ENCODE peak calls at places on chromosomes 12 and 14, in six cellular contexts. V, C, H, L, G and Y are unnamed samples.

GRCh38 chr14:49880267-49881064 is 12.4 kb upstream of the ARF6 start:
- DNase-seq in L (no peak), G (no peak), V (no peak), H (no peak), C (no peak), Y (no peak)

GRCh38 chr14:65958664-65959562 is 527.3 kb upstream of the CCDC196 start:
- DNase-seq in V (no peak), G (no peak), L (peak), H (peak), C (no peak), Y (no peak)

GRCh38 chr12:95877622-95878021 is 18.9 kb downstream of the SNRPF start:
- DNase-seq in L (no peak), G (no peak), C (no peak), V (no peak), H (no peak), Y (no peak)

GRCh38 chr12:57852195-57852594 is 5.7 kb upstream of the CTDSP2 start:
- DNase-seq in C (peak), H (no peak), L (no peak), V (peak), G (no peak), Y (no peak)

GRCh38 chr12:93484315-93484981 is 17.1 kb downstream of the MRPL42 start:
- DNase-seq in L (no peak), H (peak), V (no peak), C (no peak), G (no peak), Y (no peak)

GRCh38 chr14:85093631-85094330 is 436.2 kb upstream of the FLRT2 start:
- DNase-seq in C (no peak), V (no peak), L (no peak), H (no peak), G (no peak), Y (no peak)

GRCh38 chr12:48681738-48682532 is at the start of gene KANSL2:
- DNase-seq in H (peak), G (peak), L (peak), V (peak), C (peak), Y (peak)

GRCh38 chr12:13437541-13437940 is 241.0 kb downstream of the EMP1 start:
- DNase-seq in G (no peak), H (no peak), C (no peak), V (no peak), L (no peak), Y (no peak)

GRCh38 chr14:64704145-64704742 is at the start of gene PLEKHG3:
- DNase-seq in G (peak), V (peak), H (peak), L (peak), C (peak), Y (peak)

GRCh38 chr12:103588680-103589079 is 1.6 kb downstream of the STAB2 start:
- DNase-seq in V (no peak), C (no peak), G (no peak), H (no peak), L (no peak), Y (no peak)

GRCh38 chr12:47832263-47832933 is 12.7 kb upstream of the HDAC7 start:
- DNase-seq in V (no peak), G (no peak), L (peak), C (no peak), H (no peak), Y (no peak)

GRCh38 chr12:389138-390096 is at the start of gene KDM5A:
- DNase-seq in H (peak), V (peak), L (peak), G (peak), C (peak), Y (peak)

GRCh38 chr12:85516667-85517325 is 236.8 kb downstream of the ALX1 start:
- DNase-seq in G (no peak), C (no peak), H (no peak), V (no peak), L (no peak), Y (no peak)

GRCh38 chr12:25744334-25744733 is 191.3 kb upstream of the LMNTD1 start:
- DNase-seq in H (no peak), L (no peak), V (no peak), C (no peak), G (no peak), Y (no peak)

GRCh38 chr14:32028599-32028998 is 48.5 kb upstream of the ARHGAP5 start:
- DNase-seq in H (no peak), L (no peak), G (no peak), V (no peak), C (no peak), Y (no peak)

GRCh38 chr12:113227169-113227568 is 5.9 kb downstream of the TPCN1 start:
- DNase-seq in C (peak), V (peak), G (no peak), H (no peak), L (no peak), Y (no peak)

GRCh38 chr12:100716949-100717732 is 77.4 kb upstream of the ANO4 start:
- DNase-seq in C (no peak), L (no peak), H (no peak), G (peak), V (no peak), Y (peak)

GRCh38 chr12:112112423-112113132 is 4.0 kb upstream of the NAA25 start:
- DNase-seq in C (no peak), V (no peak), G (no peak), H (peak), L (no peak), Y (no peak)

GRCh38 chr12:114902665-114903393 is 218.9 kb upstream of the TBX3 start:
- DNase-seq in V (no peak), H (peak), C (no peak), L (no peak), G (no peak), Y (no peak)

GRCh38 chr14:67510836-67511235 is 22.3 kb upstream of the PLEKHH1 start:
- DNase-seq in L (no peak), H (no peak), G (no peak), V (no peak), C (no peak), Y (no peak)

GRCh38 chr12:44377443-44378160 is 498.5 kb downstream of the NELL2 start:
- DNase-seq in V (no peak), H (no peak), L (no peak), C (no peak), G (no peak), Y (no peak)

GRCh38 chr12:126182619-126183236 is 1117.5 kb downstream of the AACS start:
- DNase-seq in L (no peak), C (no peak), G (no peak), V (no peak), H (no peak), Y (no peak)

GRCh38 chr12:18103624-18104023 is 13.6 kb upstream of the RERGL start:
- DNase-seq in C (no peak), L (no peak), H (no peak), V (no peak), G (no peak), Y (no peak)

GRCh38 chr12:106282457-106283097 is 20.0 kb upstream of the TCP11L2 start:
- DNase-seq in L (peak), G (peak), V (no peak), H (peak), C (peak), Y (peak)

GRCh38 chr12:57735952-57736742 is 2.4 kb downstream of the AGAP2 start:
- DNase-seq in G (peak), H (peak), V (peak), C (peak), L (no peak), Y (no peak)

GRCh38 chr12:113276946-113277500 is 55.8 kb downstream of the TPCN1 start:
- DNase-seq in G (no peak), L (no peak), V (no peak), H (no peak), C (peak), Y (no peak)

GRCh38 chr12:601976-602699 is 61.1 kb downstream of the NINJ2 start:
- DNase-seq in V (no peak), H (no peak), C (no peak), L (no peak), G (no peak), Y (no peak)

GRCh38 chr14:105069887-105070759 is 4.9 kb upstream of the GPR132 start:
- DNase-seq in H (no peak), G (no peak), L (peak), V (peak), C (peak), Y (no peak)

GRCh38 chr14:54147758-54148157 is 191.1 kb upstream of the BMP4 start:
- DNase-seq in L (no peak), H (no peak), V (no peak), G (no peak), C (no peak), Y (no peak)

GRCh38 chr14:85471744-85472143 is 58.2 kb upstream of the FLRT2 start:
- DNase-seq in V (no peak), C (no peak), H (peak), L (no peak), G (no peak), Y (no peak)

GRCh38 chr12:1915082-1915968 is 3.1 kb downstream of the CACNA2D4 start:
- DNase-seq in V (no peak), G (no peak), L (peak), H (no peak), C (no peak), Y (no peak)

GRCh38 chr12:22986997-22987396 is 362.0 kb downstream of the ETNK1 start:
- DNase-seq in H (no peak), G (no peak), L (no peak), C (no peak), V (no peak), Y (no peak)

GRCh38 chr12:84159245-84159644 is 753.4 kb downstream of the SLC6A15 start:
- DNase-seq in H (no peak), G (no peak), V (no peak), L (no peak), C (no peak), Y (no peak)

GRCh38 chr12:5395443-5396401 is 36.2 kb upstream of the NTF3 start:
- DNase-seq in C (no peak), V (no peak), G (no peak), H (no peak), L (no peak), Y (no peak)

GRCh38 chr12:2410490-2410889 is 357.7 kb downstream of the CACNA1C start:
- DNase-seq in C (no peak), V (no peak), H (no peak), G (no peak), L (no peak), Y (no peak)

GRCh38 chr12:119956047-119956446 is 33.0 kb upstream of the BICDL1 start:
- DNase-seq in H (peak), G (no peak), L (no peak), C (no peak), V (no peak), Y (no peak)
- TF ChIP-seq CTCF in H (no peak), G (no peak), L (no peak), C (no peak), V (no peak), Y (no peak)

GRCh38 chr12:120649442-120650248 is 9.2 kb downstream of the CABP1 start:
- DNase-seq in C (peak), L (no peak), H (no peak), G (peak), V (no peak), Y (no peak)
- TF ChIP-seq CTCF in C (peak), L (no peak), H (no peak), G (no peak), V (peak), Y (no peak)

DNA sequence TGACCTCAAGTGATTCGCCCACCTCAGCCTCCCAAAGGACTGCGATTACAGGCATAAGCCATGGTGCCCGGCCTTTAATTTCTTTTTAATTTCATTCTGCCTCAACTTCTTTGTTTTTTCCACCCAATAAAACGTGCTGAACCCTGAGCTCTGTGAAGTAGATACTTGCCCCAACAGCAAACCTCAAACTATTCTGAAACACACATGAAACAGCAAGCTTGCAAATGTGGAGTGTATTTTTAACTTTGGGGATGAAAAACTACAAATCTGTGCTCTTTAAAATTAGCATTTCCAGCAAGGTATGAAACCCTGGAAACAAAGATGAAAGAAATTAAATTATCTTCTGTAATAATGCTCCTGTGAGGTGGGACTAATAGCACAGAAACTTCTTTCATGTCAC is 246.6 kb downstream of the ANO6 start:
- DNase-seq in H (no peak), G (no peak), L (no peak), C (no peak), V (no peak), Y (no peak)
- TF ChIP-seq CTCF in H (no peak), G (no peak), L (no peak), C (no peak), V (no peak), Y (no peak)

GRCh38 chr14:89388853-89389252 is 28.2 kb downstream of the FOXN3 start:
- DNase-seq in L (no peak), G (no peak), V (no peak), H (no peak), C (no peak), Y (no peak)
- TF ChIP-seq CTCF in L (no peak), G (no peak), V (peak), H (no peak), C (peak), Y (no peak)

DNA sequence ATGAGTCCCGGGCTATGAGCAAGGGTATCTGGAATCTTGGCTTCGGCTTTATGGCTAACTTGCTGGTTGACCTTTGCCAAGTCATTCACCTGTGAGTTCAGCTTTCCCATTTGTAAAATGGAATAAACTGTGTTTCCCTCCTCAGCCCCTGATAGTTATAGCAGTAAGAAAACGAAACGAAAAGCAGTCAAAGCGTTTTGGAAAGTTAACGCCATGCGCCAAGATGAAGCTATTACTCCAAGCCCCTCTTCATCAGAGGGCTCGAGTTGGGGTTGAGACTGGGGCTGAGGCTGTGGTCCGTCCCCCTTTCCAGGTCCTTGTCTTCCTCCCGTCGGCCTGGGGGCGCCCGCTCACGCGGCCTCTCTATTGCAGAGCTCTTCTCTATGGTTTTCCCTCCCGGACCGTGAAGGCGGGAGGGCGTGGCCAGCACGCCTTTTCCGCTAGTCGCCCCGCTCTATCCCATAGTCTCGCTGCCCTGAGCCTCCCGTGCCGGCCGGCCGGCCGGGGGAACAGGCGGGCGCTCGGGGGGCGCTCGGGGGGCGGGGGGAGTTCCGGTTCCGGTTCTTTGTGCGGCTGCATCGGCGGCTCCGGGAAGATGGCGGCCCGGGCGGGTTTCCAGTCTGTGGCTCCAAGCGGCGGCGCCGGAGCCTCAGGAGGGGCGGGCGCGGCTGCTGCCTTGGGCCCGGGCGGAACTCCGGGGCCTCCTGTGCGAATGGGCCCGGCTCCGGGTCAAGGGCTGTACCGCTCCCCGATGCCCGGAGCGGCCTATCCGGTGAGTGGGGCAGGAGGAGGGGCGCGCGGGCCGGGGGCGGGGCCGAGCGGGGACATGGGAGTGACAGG is at the start of gene SMARCD1:
- DNase-seq in C (peak), V (peak), L (peak), G (peak), H (peak), Y (peak)
- TF ChIP-seq CTCF in C (peak), V (peak), L (peak), G (no peak), H (peak), Y (peak)

DNA sequence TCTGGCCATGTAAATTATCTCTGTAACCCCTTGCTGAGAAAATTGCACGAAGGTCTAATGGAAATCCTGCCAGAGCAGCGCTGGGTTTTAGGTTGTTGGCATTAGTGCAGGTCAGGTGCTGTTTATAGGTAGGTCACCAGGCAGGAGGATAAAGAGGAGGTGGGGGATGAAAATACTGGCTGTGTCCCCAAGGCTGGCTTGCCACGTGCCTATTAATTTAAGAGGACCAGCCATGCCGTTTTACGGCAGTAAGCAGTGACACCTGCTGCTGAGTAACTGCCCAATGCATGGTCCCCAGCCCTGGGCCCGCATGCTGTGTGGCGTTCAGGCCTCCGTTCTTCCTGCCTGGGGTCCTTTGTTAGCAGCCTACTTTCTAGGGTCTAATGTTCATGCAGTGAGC is 67.2 kb downstream of the WDR20 start:
- DNase-seq in H (no peak), G (no peak), L (no peak), C (no peak), V (no peak), Y (no peak)
- TF ChIP-seq CTCF in H (no peak), G (no peak), L (no peak), C (no peak), V (no peak), Y (peak)

GRCh38 chr12:125065021-125065752 is at the start of gene AACS:
- DNase-seq in H (peak), V (peak), C (peak), G (peak), L (peak), Y (peak)
- TF ChIP-seq CTCF in H (no peak), V (no peak), C (no peak), G (no peak), L (no peak), Y (no peak)

DNA sequence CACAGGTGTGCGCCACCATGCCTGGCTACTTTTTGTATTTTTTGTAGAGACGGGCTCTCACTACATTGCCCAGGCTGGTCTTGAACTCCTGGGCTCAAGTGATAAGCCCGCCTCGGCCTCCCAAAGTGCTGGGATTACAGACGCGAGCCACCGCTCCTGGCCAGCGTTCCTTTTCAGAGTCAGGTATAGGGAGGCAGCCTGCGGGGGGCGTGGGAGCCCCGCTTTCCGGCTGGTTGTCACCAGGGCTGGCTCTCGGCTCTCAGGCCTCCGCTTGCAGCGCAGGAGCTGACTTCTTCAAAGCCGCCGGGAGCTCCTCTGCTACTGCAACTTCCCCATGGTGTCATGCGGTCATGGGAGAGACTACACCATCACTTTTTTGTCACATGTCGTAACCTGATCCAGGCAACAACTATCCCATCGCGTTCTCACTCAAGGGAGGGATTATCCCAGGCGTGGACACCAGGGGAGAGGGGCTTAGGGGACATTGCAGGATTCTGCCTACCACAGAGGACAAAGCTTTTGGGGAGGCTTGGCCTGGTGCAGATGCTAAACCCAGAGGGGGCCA is 129.4 kb downstream of the SCARB1 start:
- DNase-seq in G (peak), H (peak), V (peak), L (no peak), C (peak), Y (no peak)
- TF ChIP-seq CTCF in G (no peak), H (no peak), V (no peak), L (no peak), C (no peak), Y (no peak)

GRCh38 chr12:79121486-79121885 is 256.9 kb downstream of the SYT1 start:
- DNase-seq in L (peak), V (no peak), C (no peak), H (peak), G (peak), Y (no peak)
- TF ChIP-seq CTCF in L (no peak), V (peak), C (peak), H (peak), G (peak), Y (peak)